ENCODE peak calls at places on chromosomes 16 and 17, in six cellular contexts. T is cardiac fibroblast, O is cardiac muscle cell, N is Caco-2, L is HFF-Myc, C is PC-9. Y is an unnamed sample.

GRCh38 chr16:68351991-68352431 is 41.2 kb downstream of the PRMT7 start:
- DNase-seq in N (peak), O (no peak), T (no peak), C (no peak), L (no peak), Y (no peak)

GRCh38 chr17:71237903-71238538 is 882.8 kb upstream of the SOX9 start:
- DNase-seq in O (no peak), T (peak), L (peak), N (peak), C (no peak), Y (peak)

GRCh38 chr16:3158498-3159314 is 23.9 kb downstream of the ZNF213 start:
- DNase-seq in N (peak), C (peak), O (peak), T (peak), L (no peak), Y (peak)

GRCh38 chr17:29086628-29087332 is 43.8 kb downstream of the PIPOX start:
- DNase-seq in C (no peak), L (no peak), O (no peak), T (no peak), N (no peak), Y (no peak)

GRCh38 chr16:19901164-19901563 is 16.5 kb upstream of the GPRC5B start:
- DNase-seq in T (no peak), L (no peak), O (no peak), N (no peak), C (no peak), Y (no peak)

GRCh38 chr16:85614338-85615013 is 1.4 kb downstream of the GSE1 start:
- DNase-seq in C (peak), N (peak), O (peak), L (no peak), T (no peak), Y (no peak)

GRCh38 chr17:71883845-71884244 is 237.0 kb upstream of the SOX9 start:
- DNase-seq in T (no peak), O (no peak), N (no peak), C (no peak), L (no peak), Y (no peak)

GRCh38 chr16:49437344-49437743 is 63.7 kb downstream of the C16orf78 start:
- DNase-seq in C (no peak), O (no peak), L (no peak), N (no peak), T (no peak), Y (no peak)

GRCh38 chr17:79658811-79659207 is 48.0 kb upstream of the RBFOX3 start:
- DNase-seq in O (peak), C (no peak), T (peak), L (peak), N (peak), Y (peak)

GRCh38 chr17:12040478-12040877 is 19.8 kb downstream of the MAP2K4 start:
- DNase-seq in T (no peak), O (no peak), C (no peak), N (no peak), L (no peak), Y (peak)

GRCh38 chr16:969508-970378 is 1.0 kb downstream of the LMF1 start:
- DNase-seq in O (peak), C (no peak), L (no peak), N (no peak), T (peak), Y (peak)

GRCh38 chr17:2289878-2290478 is 13.6 kb downstream of the SMG6 start:
- DNase-seq in O (no peak), L (no peak), C (no peak), T (no peak), N (no peak), Y (peak)

GRCh38 chr16:79267781-79268180 is 332.8 kb downstream of the MAF start:
- DNase-seq in L (no peak), T (no peak), N (no peak), O (no peak), C (no peak), Y (no peak)

GRCh38 chr17:41492351-41492750 is 2.6 kb upstream of the KRT36 start:
- DNase-seq in N (no peak), T (peak), L (no peak), C (no peak), O (no peak), Y (peak)

GRCh38 chr17:82780981-82781893 is 29.4 kb downstream of the TBCD start:
- DNase-seq in C (no peak), N (no peak), T (no peak), L (no peak), O (no peak), Y (no peak)

GRCh38 chr17:81976332-81977210 is 858 bp upstream of the ASPSCR1 start:
- DNase-seq in O (no peak), C (no peak), N (peak), T (no peak), L (no peak), Y (no peak)

GRCh38 chr16:17290237-17290636 is 180.5 kb downstream of the XYLT1 start:
- DNase-seq in O (no peak), L (no peak), T (no peak), N (no peak), C (no peak), Y (no peak)

GRCh38 chr16:77696149-77696548 is 26.2 kb upstream of the NUDT7 start:
- DNase-seq in O (peak), T (no peak), C (no peak), N (no peak), L (no peak), Y (no peak)

GRCh38 chr17:74870512-74870911 is 2.3 kb downstream of the FDXR start:
- DNase-seq in C (no peak), L (peak), N (no peak), T (peak), O (no peak), Y (peak)

GRCh38 chr16:27401768-27402568 is at the start of gene IL21R:
- DNase-seq in T (peak), N (no peak), O (no peak), L (peak), C (peak), Y (peak)

GRCh38 chr17:66944365-66945203 is 19.9 kb upstream of the CACNG4 start:
- DNase-seq in O (peak), L (no peak), C (peak), T (peak), N (no peak), Y (no peak)

GRCh38 chr17:71402661-71403141 is 718.1 kb upstream of the SOX9 start:
- DNase-seq in O (no peak), L (no peak), T (no peak), N (no peak), C (peak), Y (peak)

GRCh38 chr16:88772871-88773811 is 11.9 kb downstream of the PIEZO1 start:
- DNase-seq in T (peak), N (peak), O (peak), C (peak), L (peak), Y (peak)

GRCh38 chr16:60123387-60124023 is 1389.4 kb upstream of the GOT2 start:
- DNase-seq in N (no peak), T (no peak), O (no peak), C (no peak), L (no peak), Y (peak)

GRCh38 chr17:17994271-17994670 is 21.6 kb downstream of the DRC3 start:
- DNase-seq in C (no peak), T (peak), N (no peak), O (peak), L (no peak), Y (peak)

GRCh38 chr17:15273141-15273793 is 8.1 kb upstream of the PMP22 start:
- DNase-seq in O (no peak), T (peak), N (no peak), L (peak), C (no peak), Y (peak)

GRCh38 chr16:85195271-85195647 is 83.0 kb upstream of the CIBAR2 start:
- DNase-seq in L (no peak), O (no peak), C (no peak), N (no peak), T (no peak), Y (no peak)

GRCh38 chr17:29165800-29166506 is 14.2 kb downstream of the MYO18A start:
- DNase-seq in N (no peak), T (no peak), L (no peak), O (no peak), C (no peak), Y (no peak)

GRCh38 chr17:19262650-19263620 is 25.8 kb downstream of the EPN2 start:
- DNase-seq in C (no peak), T (peak), L (no peak), N (peak), O (no peak), Y (peak)

GRCh38 chr16:3519581-3519980 is 18.8 kb downstream of the CLUAP1 start:
- DNase-seq in T (no peak), O (no peak), L (no peak), N (no peak), C (no peak), Y (no peak)

GRCh38 chr16:85577899-85578598 is 35.1 kb upstream of the GSE1 start:
- DNase-seq in N (no peak), L (no peak), O (no peak), C (no peak), T (no peak), Y (no peak)

GRCh38 chr16:24980077-24980793 is 34.9 kb downstream of the ARHGAP17 start:
- DNase-seq in L (no peak), T (no peak), O (no peak), C (peak), N (no peak), Y (no peak)

GRCh38 chr16:82470506-82471196 is 156.1 kb upstream of the CDH13 start:
- DNase-seq in T (no peak), N (peak), L (no peak), C (no peak), O (peak), Y (no peak)

GRCh38 chr16:73192227-73192894 is 144.4 kb upstream of the ZFHX3 start:
- DNase-seq in C (no peak), L (peak), O (no peak), T (no peak), N (no peak), Y (peak)

GRCh38 chr17:16380640-16381495 is at the start of gene UBB:
- DNase-seq in N (peak), L (peak), C (peak), T (peak), O (peak), Y (peak)

GRCh38 chr17:41013181-41013580 is 4.3 kb upstream of the KRTAP3-1 start:
- DNase-seq in C (no peak), N (no peak), L (peak), T (no peak), O (no peak), Y (peak)

GRCh38 chr16:1932050-1933028 is 10.7 kb downstream of the MSRB1 start:
- DNase-seq in C (peak), L (no peak), O (no peak), N (peak), T (no peak), Y (no peak)

GRCh38 chr16:28923652-28924398 is 1.2 kb downstream of the RABEP2 start:
- DNase-seq in N (no peak), C (no peak), L (no peak), O (peak), T (no peak), Y (no peak)

GRCh38 chr17:72110231-72110952 is 10.4 kb upstream of the SOX9 start:
- DNase-seq in T (no peak), L (no peak), N (no peak), O (no peak), C (no peak), Y (peak)

GRCh38 chr16:86740817-86741799 is 162.8 kb downstream of the FOXL1 start:
- DNase-seq in T (peak), N (peak), C (no peak), O (peak), L (peak), Y (peak)
- H3K4me3 ChIP-seq in T (peak), N (no peak), C (no peak), O (peak), L (peak), Y (peak)

GRCh38 chr17:65099941-65100315 is 37.2 kb upstream of the RGS9 start:
- DNase-seq in N (peak), T (peak), O (no peak), L (no peak), C (peak), Y (peak)
- TF ChIP-seq CTCF in N (no peak), T (no peak), O (no peak), L (no peak), C (no peak), Y (no peak)

GRCh38 chr16:80992676-80993292 is 13.9 kb downstream of the CMC2 start:
- DNase-seq in T (no peak), C (no peak), O (no peak), L (no peak), N (no peak), Y (no peak)
- H3K4me3 ChIP-seq in T (no peak), C (no peak), O (no peak), L (no peak), N (no peak), Y (no peak)

GRCh38 chr16:54522596-54522995 is 236.0 kb upstream of the IRX3 start:
- DNase-seq in T (no peak), L (no peak), C (no peak), O (no peak), N (no peak), Y (peak)
- TF ChIP-seq CTCF in T (no peak), L (no peak), C (no peak), O (no peak), N (no peak), Y (no peak)

DNA sequence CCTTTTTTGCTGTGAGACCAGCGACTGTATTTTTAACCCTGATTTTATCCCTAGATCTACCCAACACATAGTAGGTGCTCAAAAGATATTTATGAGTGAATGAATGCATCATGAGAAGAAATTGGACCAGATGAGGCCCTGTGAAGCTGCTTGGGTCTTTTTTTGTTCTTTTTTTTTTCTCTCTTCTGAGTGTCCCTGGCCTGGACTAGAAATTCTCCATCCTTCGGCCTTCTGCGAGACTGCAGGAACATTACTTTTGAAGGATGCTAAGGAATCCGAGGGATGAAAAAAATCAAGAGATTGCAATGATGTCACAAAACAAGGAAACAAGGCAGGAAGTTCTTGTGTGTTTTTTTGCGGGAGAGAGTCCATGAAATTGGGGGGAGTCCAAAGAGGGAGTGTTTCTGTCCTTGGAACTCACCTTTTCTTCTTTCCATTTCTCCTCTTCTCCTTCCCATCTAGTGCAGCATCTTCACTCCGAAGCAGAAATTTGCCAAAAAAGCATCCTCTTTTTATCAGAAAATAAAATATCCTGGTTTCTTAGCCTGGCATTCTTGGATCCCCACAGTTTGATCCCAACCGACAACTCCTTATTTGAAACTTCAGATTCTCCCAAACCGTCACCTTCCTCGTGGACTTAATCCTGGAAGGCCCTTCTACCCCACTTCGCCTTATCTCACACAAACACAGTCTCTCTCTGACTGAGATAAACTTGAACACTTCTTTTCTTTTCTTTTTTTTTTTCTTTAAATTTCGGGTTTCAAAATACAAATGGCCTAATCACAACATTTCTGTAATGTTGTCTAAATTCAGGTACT is 724 bp upstream of the RUSF1 start:
- DNase-seq in C (no peak), L (no peak), N (no peak), T (peak), O (no peak), Y (peak)
- H3K4me3 ChIP-seq in C (peak), L (peak), N (peak), T (peak), O (peak), Y (peak)

GRCh38 chr17:78118801-78119241 is 9.7 kb downstream of the TMC6 start:
- DNase-seq in N (no peak), T (no peak), L (no peak), C (no peak), O (no peak), Y (no peak)

GRCh38 chr17:78114831-78115723 is 13.5 kb downstream of the TMC6 start:
- DNase-seq in C (no peak), N (no peak), L (no peak), O (no peak), T (no peak), Y (no peak)

GRCh38 chr17:78113804-78114785 is 14.5 kb downstream of the TMC6 start:
- DNase-seq in T (no peak), L (no peak), N (no peak), O (no peak), C (no peak), Y (peak)

GRCh38 chr17:78116411-78116810 is 12.1 kb downstream of the TMC6 start:
- DNase-seq in O (no peak), N (no peak), L (no peak), T (no peak), C (no peak), Y (no peak)

DNA sequence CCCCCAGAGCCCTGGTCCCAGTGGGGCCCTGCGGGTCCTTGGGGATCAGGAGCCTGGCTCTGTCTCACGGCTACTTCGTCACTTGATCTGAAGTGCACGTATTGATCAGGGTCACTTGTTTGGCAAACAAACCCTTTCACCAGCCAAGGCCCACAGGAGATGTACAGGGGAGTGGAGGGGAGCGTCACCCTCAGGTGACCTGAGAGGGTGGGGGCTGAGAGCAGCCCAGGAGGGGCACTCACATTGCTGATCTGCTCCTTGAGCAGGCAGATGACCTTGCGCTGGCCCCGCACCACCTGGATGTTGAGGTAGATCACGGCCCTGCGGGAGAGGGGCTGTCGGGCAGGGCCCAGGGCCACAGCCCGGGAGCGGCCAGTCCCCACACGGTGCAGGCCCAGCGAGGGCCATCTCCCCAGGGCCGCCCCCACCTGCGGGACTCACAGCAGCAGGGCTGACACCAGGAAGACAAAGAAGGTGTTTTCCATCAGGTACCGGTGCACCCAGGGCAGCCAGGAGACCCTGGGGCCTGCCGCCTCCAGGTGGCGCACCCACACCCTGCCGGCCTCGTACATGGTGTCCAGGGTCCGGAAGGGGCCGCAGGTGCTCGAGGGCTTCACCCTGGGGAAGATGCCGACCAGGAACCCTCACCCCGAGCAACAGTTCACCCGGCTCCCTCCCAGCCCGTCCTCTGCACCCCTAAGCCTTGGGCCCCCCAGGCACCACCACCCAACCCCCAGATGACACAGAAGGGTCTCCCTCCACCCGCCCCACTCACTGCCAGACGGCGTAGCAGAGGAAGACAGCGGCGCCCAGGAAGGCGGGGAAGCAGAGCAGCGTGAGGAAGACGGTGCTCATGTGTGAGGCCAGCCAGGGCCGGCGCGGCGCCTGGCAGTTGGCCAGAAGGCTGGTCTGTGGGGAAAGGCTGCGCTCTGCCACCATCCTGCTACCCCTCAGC is 11.3 kb downstream of the TMC6 start:
- DNase-seq in C (no peak), L (no peak), T (no peak), O (peak), N (peak), Y (no peak)
- TF ChIP-seq CTCF in C (peak), L (peak), T (peak), O (peak), N (peak), Y (no peak)

DNA sequence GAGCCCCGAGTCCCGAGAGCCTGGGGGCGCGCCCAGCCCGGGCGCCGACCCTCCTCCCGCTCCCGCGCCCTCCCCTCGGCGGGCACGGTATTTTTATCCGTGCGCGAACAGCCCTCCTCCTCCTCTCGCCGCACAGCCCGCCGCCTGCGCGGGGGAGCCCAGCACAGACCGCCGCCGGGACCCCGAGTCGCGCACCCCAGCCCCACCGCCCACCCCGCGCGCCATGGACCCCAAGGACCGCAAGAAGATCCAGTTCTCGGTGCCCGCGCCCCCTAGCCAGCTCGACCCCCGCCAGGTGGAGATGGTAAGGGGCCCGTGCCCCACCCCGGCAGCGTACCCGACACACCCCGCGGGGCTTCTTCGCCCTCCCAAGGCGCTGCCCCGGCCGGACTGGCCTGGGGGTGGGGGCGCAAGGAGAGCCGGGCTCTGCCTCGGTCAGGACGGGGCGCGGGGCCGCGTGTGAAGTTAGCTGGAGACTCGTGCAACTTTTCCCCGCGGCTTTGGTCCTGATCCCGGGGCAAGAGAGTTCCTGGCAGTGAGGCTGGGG is 491 bp downstream of the PPP1R1B start:
- DNase-seq in T (no peak), L (no peak), N (no peak), C (no peak), O (no peak), Y (no peak)
- H3K4me3 ChIP-seq in T (no peak), L (no peak), N (no peak), C (no peak), O (peak), Y (no peak)

GRCh38 chr17:45022288-45022648 is 29.2 kb downstream of the DCAKD start:
- DNase-seq in T (no peak), N (no peak), C (no peak), L (no peak), O (no peak), Y (no peak)
- TF ChIP-seq CTCF in T (no peak), N (no peak), C (peak), L (no peak), O (no peak), Y (no peak)

Y was measured in fibroblast of mammary gland.